ENCODE peak calls at places on chromosomes 11 and 22, in six cellular contexts. S is GM13977, H is natural killer cell, R is AG09319, K is choroid plexus epithelial cell, A is left ventricle myocardium inferior. V is an unnamed sample.

GRCh38 chr22:49017769-49018330 is 809.8 kb downstream of the BRD1 start:
- DNase-seq in R (no peak), K (no peak), H (no peak), S (no peak), A (no peak), V (no peak)

GRCh38 chr11:266676-267439 is 11.3 kb upstream of the NLRP6 start:
- DNase-seq in K (no peak), R (no peak), A (no peak), H (no peak), S (no peak), V (no peak)

GRCh38 chr22:25546751-25547150 is 17.7 kb upstream of the GRK3 start:
- DNase-seq in K (no peak), S (peak), H (no peak), A (no peak), R (no peak), V (no peak)

GRCh38 chr11:111308140-111308539 is 9.8 kb downstream of the POU2AF3 start:
- DNase-seq in R (no peak), K (no peak), A (no peak), H (no peak), S (no peak), V (no peak)

GRCh38 chr11:103659138-103659734 is 377.2 kb upstream of the DDI1 start:
- DNase-seq in H (no peak), A (no peak), R (no peak), K (peak), S (no peak), V (no peak)

GRCh38 chr11:6152126-6152525 is 18.0 kb downstream of the OR52B2 start:
- DNase-seq in H (no peak), R (no peak), S (no peak), A (no peak), K (no peak), V (no peak)

GRCh38 chr11:554824-555499 is 5.6 kb downstream of the LMNTD2 start:
- DNase-seq in R (no peak), S (peak), H (peak), K (peak), A (peak), V (no peak)

GRCh38 chr22:28345304-28345703 is 334.3 kb downstream of the TTC28 start:
- DNase-seq in H (no peak), K (no peak), R (peak), S (no peak), A (no peak), V (no peak)

GRCh38 chr22:27019827-27020226 is 362.4 kb downstream of the MIAT start:
- DNase-seq in A (no peak), R (no peak), K (no peak), H (no peak), S (no peak), V (no peak)

GRCh38 chr11:17013548-17014320 is 480 bp downstream of the PLEKHA7 start:
- DNase-seq in S (peak), R (no peak), H (no peak), K (no peak), A (no peak), V (no peak)

GRCh38 chr11:67050139-67050538 is 6.5 kb upstream of the RHOD start:
- DNase-seq in R (no peak), A (no peak), K (no peak), S (no peak), H (no peak), V (no peak)

GRCh38 chr22:47918936-47919505 is 1156.6 kb downstream of the TBC1D22A start:
- DNase-seq in R (no peak), S (no peak), K (no peak), A (no peak), H (no peak), V (no peak)

GRCh38 chr11:87454246-87454645 is 416.5 kb downstream of the TMEM135 start:
- DNase-seq in H (no peak), S (no peak), K (peak), A (no peak), R (no peak), V (no peak)

GRCh38 chr11:19789840-19790710 is 77.4 kb downstream of the NAV2 start:
- DNase-seq in K (no peak), H (no peak), S (no peak), R (peak), A (no peak), V (no peak)

GRCh38 chr11:102879801-102880200 is 5.0 kb upstream of the MMP12 start:
- DNase-seq in K (no peak), S (no peak), H (no peak), R (no peak), A (no peak), V (no peak)

GRCh38 chr11:3129591-3130268 is 35.4 kb downstream of the OSBPL5 start:
- DNase-seq in R (no peak), S (no peak), A (peak), K (no peak), H (no peak), V (peak)

GRCh38 chr11:112751312-112751711 is 209.9 kb upstream of the NCAM1 start:
- DNase-seq in H (no peak), S (no peak), R (no peak), K (no peak), A (peak), V (no peak)

GRCh38 chr11:57158582-57158981 is 23.2 kb upstream of the LRRC55 start:
- DNase-seq in A (no peak), S (no peak), R (no peak), K (no peak), H (no peak), V (no peak)

GRCh38 chr11:19307498-19307897 is 66.8 kb upstream of the E2F8 start:
- DNase-seq in K (no peak), R (no peak), A (no peak), S (no peak), H (no peak), V (no peak)

GRCh38 chr22:26656896-26657851 is at the start of gene MIAT:
- DNase-seq in A (no peak), K (no peak), H (peak), S (peak), R (no peak), V (no peak)

GRCh38 chr11:66339686-66340483 is 3.7 kb upstream of the RIN1 start:
- DNase-seq in A (no peak), S (no peak), H (no peak), K (no peak), R (no peak), V (no peak)

GRCh38 chr11:45145421-45146071 is 893 bp upstream of the PRDM11 start:
- DNase-seq in K (peak), H (peak), R (no peak), S (no peak), A (peak), V (peak)

GRCh38 chr11:134460044-134460371 is 48.0 kb upstream of the B3GAT1 start:
- DNase-seq in A (no peak), R (no peak), H (no peak), S (no peak), K (no peak), V (no peak)

GRCh38 chr11:60887531-60887930 is 18.9 kb downstream of the PRPF19 start:
- DNase-seq in S (peak), H (no peak), R (no peak), A (no peak), K (peak), V (no peak)

GRCh38 chr11:19683141-19683805 is 29.4 kb upstream of the NAV2 start:
- DNase-seq in A (peak), K (no peak), R (no peak), S (no peak), H (no peak), V (no peak)

GRCh38 chr11:127493330-127493729 is 492.8 kb upstream of the KIRREL3 start:
- DNase-seq in H (no peak), R (no peak), K (peak), S (no peak), A (no peak), V (no peak)

GRCh38 chr11:1531961-1532586 is 40.0 kb downstream of the DUSP8 start:
- DNase-seq in R (peak), S (no peak), A (peak), K (no peak), H (no peak), V (no peak)

GRCh38 chr11:67275606-67276409 is 9.5 kb downstream of the GRK2 start:
- DNase-seq in H (no peak), A (no peak), K (no peak), R (no peak), S (no peak), V (no peak)

GRCh38 chr11:79076526-79077115 is 364.2 kb downstream of the TENM4 start:
- DNase-seq in K (peak), A (peak), H (no peak), R (no peak), S (no peak), V (no peak)

GRCh38 chr22:22751043-22751603 is 106.7 kb downstream of the GGTLC2 start:
- DNase-seq in K (no peak), R (no peak), H (peak), S (no peak), A (no peak), V (no peak)

GRCh38 chr11:112082729-112083128 is 3.8 kb downstream of the TIMM8B start:
- DNase-seq in S (no peak), R (no peak), H (no peak), K (peak), A (no peak), V (no peak)

GRCh38 chr22:46842606-46843005 is 80.2 kb downstream of the TBC1D22A start:
- DNase-seq in H (no peak), R (no peak), S (no peak), K (no peak), A (no peak), V (no peak)

GRCh38 chr22:49218142-49218541 is 609.5 kb downstream of the BRD1 start:
- DNase-seq in K (no peak), A (no peak), R (no peak), S (no peak), H (no peak), V (peak)

GRCh38 chr11:40168461-40168860 is 1291.0 kb downstream of the LRRC4C start:
- DNase-seq in S (no peak), A (no peak), R (no peak), K (no peak), H (no peak), V (no peak)
- TF ChIP-seq CTCF in S (no peak), A (no peak), R (no peak), K (no peak), H (no peak), V (no peak)

GRCh38 chr11:8234425-8234821 is 29.3 kb downstream of the LMO1 start:
- DNase-seq in R (no peak), H (no peak), A (no peak), K (no peak), S (no peak), V (no peak)
- TF ChIP-seq CTCF in R (no peak), H (no peak), A (no peak), K (no peak), S (no peak), V (no peak)

GRCh38 chr11:83195176-83195531 is 1.6 kb downstream of the ANKRD42 start:
- DNase-seq in S (no peak), A (no peak), H (no peak), K (peak), R (no peak), V (no peak)
- TF ChIP-seq CTCF in S (no peak), A (no peak), H (no peak), K (no peak), R (no peak), V (no peak)

DNA sequence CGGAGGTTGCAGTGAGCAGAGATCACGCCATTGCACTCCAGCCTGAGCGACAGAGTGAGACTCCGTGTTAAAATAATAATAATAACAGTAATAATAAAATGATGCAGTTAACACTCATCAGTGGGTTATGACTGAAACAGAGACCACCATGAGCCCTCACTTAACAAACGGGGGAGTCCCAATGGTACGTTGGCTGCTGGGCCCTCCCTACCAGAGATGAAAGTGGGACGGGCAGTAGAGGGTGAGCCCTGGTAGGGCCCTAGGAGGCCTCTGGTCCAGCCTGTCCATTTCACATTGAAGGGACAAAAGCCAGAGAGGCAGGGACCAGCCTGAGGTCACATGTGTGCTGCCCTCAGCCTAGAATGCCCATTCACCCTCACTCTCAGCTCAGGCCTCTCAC is 13.7 kb upstream of the KIAA0930 start:
- DNase-seq in K (no peak), R (no peak), A (no peak), S (no peak), H (no peak), V (no peak)
- TF ChIP-seq CTCF in K (no peak), R (no peak), A (no peak), S (no peak), H (no peak), V (no peak)

DNA sequence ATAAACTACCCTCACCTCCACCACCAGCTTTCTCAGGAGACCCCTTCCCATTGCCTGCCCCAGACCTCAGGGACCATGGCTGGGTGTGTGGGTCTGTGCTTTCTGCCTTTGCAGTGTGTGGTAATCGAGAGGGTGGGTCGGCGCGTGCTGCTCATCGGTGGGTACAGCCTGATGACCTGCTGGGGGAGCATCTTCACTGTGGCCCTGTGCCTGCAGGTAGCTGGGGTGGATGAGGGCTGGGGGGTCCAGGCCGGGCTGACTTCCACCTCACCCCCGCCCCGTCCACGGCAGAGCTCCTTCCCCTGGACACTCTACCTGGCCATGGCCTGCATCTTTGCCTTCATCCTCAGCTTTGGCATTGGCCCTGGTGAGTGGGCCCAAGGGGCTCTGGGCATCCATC is 10.5 kb upstream of the MIF start:
- DNase-seq in H (no peak), K (no peak), R (no peak), S (no peak), A (no peak), V (no peak)
- TF ChIP-seq CTCF in H (no peak), K (no peak), R (no peak), S (no peak), A (no peak), V (no peak)

DNA sequence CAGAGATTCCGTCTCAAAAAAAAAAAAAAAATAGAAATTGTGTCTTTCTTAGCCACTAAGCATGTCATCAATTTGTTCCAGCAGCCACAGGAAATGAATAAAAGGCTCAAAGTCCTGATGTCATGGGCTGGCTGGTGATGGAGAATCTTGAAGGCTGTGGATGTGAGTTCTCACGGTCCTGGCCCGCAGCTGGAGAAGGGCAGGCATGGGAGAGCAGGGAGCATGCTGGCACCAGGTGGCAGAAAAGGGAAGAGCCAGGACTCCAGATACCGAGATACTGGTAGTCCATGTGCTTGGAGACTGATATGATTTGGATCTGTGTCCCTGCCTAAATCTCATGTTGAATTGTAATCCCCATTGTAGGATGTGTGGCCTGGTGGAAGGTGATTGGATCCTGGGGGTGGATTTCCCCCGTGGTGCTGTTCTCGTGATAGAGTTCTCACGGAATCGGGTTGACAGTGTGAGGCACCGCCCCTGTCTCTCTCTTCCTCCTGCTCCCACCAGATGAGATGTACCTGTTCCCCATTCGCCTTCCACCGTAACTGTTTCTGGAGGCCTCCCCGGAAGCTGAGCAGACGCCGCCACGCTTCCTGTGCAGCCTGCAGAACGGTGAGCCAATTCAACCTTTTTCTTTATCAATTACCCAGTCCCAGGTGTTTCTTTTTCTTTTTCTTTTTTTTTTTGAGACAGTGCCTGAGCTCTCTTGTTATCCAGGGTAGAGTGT is 18.1 kb downstream of the MRGPRD start:
- DNase-seq in A (no peak), K (no peak), R (no peak), S (no peak), H (no peak), V (no peak)
- TF ChIP-seq CTCF in A (no peak), K (no peak), R (no peak), S (no peak), H (no peak), V (no peak)

GRCh38 chr11:72075109-72075508 is 5.2 kb downstream of the NUMA1 start:
- DNase-seq in H (no peak), A (no peak), R (no peak), K (no peak), S (no peak), V (no peak)
- TF ChIP-seq CTCF in H (no peak), A (no peak), R (peak), K (peak), S (peak), V (no peak)

GRCh38 chr11:128494418-128495332 is 92.7 kb downstream of the ETS1 start:
- DNase-seq in S (no peak), A (no peak), R (no peak), H (no peak), K (no peak), V (no peak)
- TF ChIP-seq CTCF in S (no peak), A (no peak), R (no peak), H (no peak), K (no peak), V (no peak)